ENCODE peak calls at places on chromosomes 1 and 21, in four cellular contexts. L is ovary, D is H9, F is uterus. V is an unnamed sample.
A peak's percentile ranks its signal among the peaks of the same experiment; 100 is the strongest.

GRCh38 chr1:225817611-225818061 is 7.7 kb downstream of the EPHX1 start:
- DNase-seq in L (peak; percentile 79), D (peak; percentile 63), F (peak; percentile 82), V (no peak)

GRCh38 chr1:66282343-66282852 is 251.6 kb upstream of the SGIP1 start:
- DNase-seq in L (no peak), D (no peak), F (peak; percentile 25), V (no peak)

GRCh38 chr1:228226956-228227791 is 19.3 kb downstream of the OBSCN start:
- DNase-seq in L (no peak), D (no peak), F (no peak), V (no peak)

GRCh38 chr1:93338426-93338825 is 7.3 kb upstream of the DR1 start:
- DNase-seq in L (no peak), D (no peak), F (no peak), V (no peak)

GRCh38 chr1:20787775-20788488 is 825 bp upstream of the HP1BP3 start:
- DNase-seq in L (no peak), D (no peak), F (peak; percentile 27), V (no peak)

GRCh38 chr1:97114842-97115241 is 393.3 kb downstream of the PTBP2 start:
- DNase-seq in L (no peak), D (no peak), F (no peak), V (no peak)

GRCh38 chr1:165381745-165382530 is 25.4 kb upstream of the LMX1A start:
- DNase-seq in L (no peak), D (no peak), F (no peak), V (no peak)

GRCh38 chr1:85681087-85681486 is 27.1 kb downstream of the ZNHIT6 start:
- DNase-seq in L (no peak), D (no peak), F (no peak), V (no peak)

GRCh38 chr21:43717967-43718871 is 710 bp upstream of the PDXK start:
- DNase-seq in L (no peak), D (peak; percentile 41), F (no peak), V (peak; percentile 40)

GRCh38 chr1:91819038-91819788 is 66.7 kb downstream of the TGFBR3 start:
- DNase-seq in L (no peak), D (no peak), F (no peak), V (no peak)

GRCh38 chr21:42220138-42220701 is 1.3 kb downstream of the ABCG1 start:
- DNase-seq in L (peak; percentile 57), D (peak; percentile 56), F (peak; percentile 54), V (no peak)

GRCh38 chr1:230120949-230121381 is 53.9 kb downstream of the GALNT2 start:
- DNase-seq in L (no peak), D (no peak), F (no peak), V (peak; percentile 58)

GRCh38 chr1:218996362-218996761 is 177.3 kb upstream of the LYPLAL1 start:
- DNase-seq in L (no peak), D (no peak), F (no peak), V (no peak)
- TF ChIP-seq CTCF in L (no peak), D (peak; percentile 18), F (no peak), V (no peak)

DNA sequence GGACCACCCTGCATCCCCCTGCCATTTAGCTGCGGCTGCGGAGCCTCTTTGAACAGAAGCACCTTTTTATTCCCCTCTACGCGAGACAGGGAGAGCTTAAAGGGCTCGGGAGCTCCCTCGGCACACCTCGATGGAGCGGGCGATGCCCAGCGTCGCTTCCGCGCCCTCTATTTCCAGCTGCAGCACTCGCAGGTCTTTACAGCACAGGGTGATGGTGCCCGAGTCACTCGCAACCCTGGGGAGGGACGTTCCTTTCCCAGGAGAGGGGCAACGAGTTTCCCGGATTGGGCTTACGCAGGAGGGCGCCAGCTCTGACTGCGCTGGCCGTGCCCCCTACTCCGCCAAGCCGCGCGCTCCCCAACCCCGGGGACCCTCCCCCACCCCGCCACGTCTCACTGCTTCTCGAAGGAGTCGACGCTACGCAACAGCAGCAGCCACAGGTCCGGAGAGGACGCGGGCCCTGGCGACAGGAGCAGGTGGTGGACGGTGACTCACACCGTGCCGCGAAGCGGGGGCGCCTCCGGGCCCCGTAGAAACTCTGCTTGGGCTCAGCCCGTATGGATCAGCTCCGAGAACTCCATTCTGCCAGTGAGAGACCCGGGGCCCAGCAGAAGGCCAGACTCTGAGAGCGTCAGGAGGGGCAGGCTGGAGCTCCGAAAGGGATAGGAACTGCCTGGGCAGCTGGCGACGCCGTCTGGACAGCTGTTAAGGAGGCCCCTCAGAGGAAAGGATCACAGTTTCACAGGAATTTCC is 5.8 kb upstream of the FAM167B start:
- DNase-seq in L (peak; percentile 72), D (peak; percentile 76), F (peak; percentile 67), V (peak; percentile 67)
- TF ChIP-seq CTCF in L (no peak), D (no peak), F (no peak), V (no peak)

DNA sequence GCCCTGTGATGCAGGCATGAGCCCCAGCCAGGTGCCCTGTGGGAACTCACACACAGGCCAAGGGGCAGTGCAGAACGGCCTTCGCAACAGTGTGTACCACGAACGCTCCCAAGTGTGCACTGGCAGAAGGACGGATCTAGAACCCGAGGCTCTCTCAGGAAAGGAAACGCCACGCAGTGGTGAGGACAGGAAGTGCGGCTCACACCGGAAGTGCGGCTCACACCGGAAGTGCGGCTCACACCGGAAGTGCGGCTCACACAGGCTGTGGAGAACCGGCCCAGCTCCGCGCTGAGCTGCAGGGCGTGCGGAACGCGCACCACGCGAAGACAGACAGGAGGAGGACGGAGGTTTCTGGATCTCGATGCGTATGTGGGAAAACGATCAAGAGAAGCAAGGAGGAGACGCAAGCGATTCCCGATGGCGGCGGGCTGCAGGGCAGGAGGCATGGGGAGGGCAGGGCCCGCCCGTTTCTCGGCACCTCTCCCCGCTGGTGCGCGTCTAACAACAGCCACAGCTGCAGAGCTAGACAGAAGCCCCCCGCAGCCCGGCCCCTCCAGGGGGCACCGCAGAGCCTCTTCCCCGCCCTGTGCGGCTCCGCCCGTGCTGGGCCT is 35.9 kb upstream of the TMEM52 start:
- DNase-seq in L (no peak), D (no peak), F (no peak), V (peak; percentile 41)
- TF ChIP-seq CTCF in L (no peak), D (peak; percentile 60), F (no peak), V (peak; percentile 28)

DNA sequence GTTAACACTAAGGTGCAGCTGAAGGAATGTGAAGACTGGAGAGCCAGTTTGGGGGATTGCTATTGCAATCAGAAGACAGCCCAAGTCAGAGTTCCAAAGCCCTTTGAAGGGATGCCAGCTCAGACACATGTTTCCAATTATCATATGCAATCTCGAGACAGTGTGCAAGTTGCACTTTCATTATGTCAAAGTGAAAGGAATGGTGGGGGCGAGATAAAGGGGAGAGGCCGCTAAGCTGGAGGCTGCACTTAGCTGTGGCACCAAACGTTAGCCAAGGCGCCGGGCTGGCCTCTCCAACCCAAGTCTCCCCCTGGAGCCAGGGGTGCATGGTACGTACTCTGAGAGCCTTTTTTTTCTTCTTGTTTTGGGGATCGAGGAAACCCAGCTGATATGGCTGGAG is 58.0 kb downstream of the NGF start:
- DNase-seq in L (no peak), D (no peak), F (peak; percentile 83), V (no peak)
- TF ChIP-seq CTCF in L (no peak), D (no peak), F (no peak), V (no peak)

V was measured in WTC11.